ENCODE peak calls at places on chromosomes 13 and 19, in five cellular contexts. J, M, S, V and Q are unnamed samples.

GRCh38 chr13:39148513-39148961 is 110.3 kb downstream of the NHLRC3 start:
- DNase-seq in J (no peak), M (no peak), S (no peak), V (no peak), Q (no peak)

GRCh38 chr19:30367001-30367400 is 5.2 kb upstream of the ZNF536 start:
- DNase-seq in J (no peak), M (no peak), S (no peak), V (no peak), Q (no peak)

GRCh38 chr19:3752492-3752891 is 9.0 kb downstream of the APBA3 start:
- DNase-seq in J (no peak), M (no peak), S (no peak), V (no peak), Q (no peak)

GRCh38 chr19:29549105-29550070 is 23.6 kb downstream of the VSTM2B start:
- DNase-seq in J (no peak), M (no peak), S (no peak), V (no peak), Q (no peak)

GRCh38 chr19:48636859-48637448 is at the start of gene DBP:
- DNase-seq in J (no peak), M (no peak), S (no peak), V (no peak), Q (peak)

GRCh38 chr13:69474286-69474685 is 633.3 kb upstream of the ATXN8OS start:
- DNase-seq in J (no peak), M (no peak), S (no peak), V (no peak), Q (no peak)

GRCh38 chr19:5130371-5131030 is 161.6 kb downstream of the KDM4B start:
- DNase-seq in J (no peak), M (no peak), S (no peak), V (no peak), Q (no peak)

GRCh38 chr19:43731854-43732253 is 16.0 kb downstream of the IRGC start:
- DNase-seq in J (no peak), M (no peak), S (no peak), V (no peak), Q (no peak)

GRCh38 chr19:18668252-18668631 is 15.2 kb upstream of the CRTC1 start:
- DNase-seq in J (no peak), M (no peak), S (no peak), V (no peak), Q (no peak)

GRCh38 chr19:14139944-14140343 is 3.6 kb upstream of the ASF1B start:
- DNase-seq in J (no peak), M (no peak), S (no peak), V (no peak), Q (no peak)

GRCh38 chr13:107866007-107866665 is 349.2 kb downstream of the LIG4 start:
- DNase-seq in J (no peak), M (peak), S (no peak), V (no peak), Q (peak)

GRCh38 chr13:67775359-67775758 is 545.2 kb upstream of the PCDH9 start:
- DNase-seq in J (no peak), M (no peak), S (no peak), V (no peak), Q (no peak)

GRCh38 chr13:83352391-83352790 is 529.9 kb downstream of the SLITRK1 start:
- DNase-seq in J (no peak), M (no peak), S (no peak), V (no peak), Q (no peak)

GRCh38 chr19:42313096-42313839 is at the start of gene TMEM145:
- DNase-seq in J (no peak), M (peak), S (peak), V (no peak), Q (peak)

GRCh38 chr13:51953347-51953746 is 57.9 kb downstream of the ATP7B start:
- DNase-seq in J (no peak), M (no peak), S (no peak), V (no peak), Q (no peak)

GRCh38 chr19:57302020-57302465 is 18.2 kb upstream of the ZNF543 start:
- DNase-seq in J (no peak), M (no peak), S (no peak), V (no peak), Q (no peak)

GRCh38 chr19:5665781-5666513 is 14.4 kb downstream of the MICOS13 start:
- DNase-seq in J (no peak), M (peak), S (no peak), V (peak), Q (no peak)

GRCh38 chr13:68428292-68428691 is 1198.2 kb upstream of the PCDH9 start:
- DNase-seq in J (no peak), M (no peak), S (no peak), V (peak), Q (no peak)

GRCh38 chr19:29687244-29687896 is 22.1 kb downstream of the PLEKHF1 start:
- DNase-seq in J (no peak), M (no peak), S (no peak), V (no peak), Q (no peak)

GRCh38 chr19:42683917-42684513 is 56.3 kb downstream of the PSG3 start:
- DNase-seq in J (peak), M (peak), S (no peak), V (peak), Q (peak)

GRCh38 chr19:41298327-41298964 is 11.5 kb upstream of the CCDC97 start:
- DNase-seq in J (no peak), M (no peak), S (no peak), V (no peak), Q (no peak)

GRCh38 chr19:54572696-54573311 is 786 bp upstream of the LILRA2 start:
- DNase-seq in J (no peak), M (peak), S (no peak), V (no peak), Q (no peak)

GRCh38 chr19:22623841-22624221 is 10.3 kb upstream of the ZNF492 start:
- DNase-seq in J (no peak), M (no peak), S (no peak), V (no peak), Q (no peak)

GRCh38 chr13:99316657-99317244 is 9.6 kb upstream of the GPR183 start:
- DNase-seq in J (no peak), M (no peak), S (no peak), V (no peak), Q (no peak)

GRCh38 chr19:35718345-35719041 is 690 bp downstream of the KMT2B start:
- DNase-seq in J (no peak), M (no peak), S (peak), V (no peak), Q (peak)
- TF ChIP-seq SP1 in J (no peak), M (no peak), S (no peak), V (no peak), Q (no peak)

DNA sequence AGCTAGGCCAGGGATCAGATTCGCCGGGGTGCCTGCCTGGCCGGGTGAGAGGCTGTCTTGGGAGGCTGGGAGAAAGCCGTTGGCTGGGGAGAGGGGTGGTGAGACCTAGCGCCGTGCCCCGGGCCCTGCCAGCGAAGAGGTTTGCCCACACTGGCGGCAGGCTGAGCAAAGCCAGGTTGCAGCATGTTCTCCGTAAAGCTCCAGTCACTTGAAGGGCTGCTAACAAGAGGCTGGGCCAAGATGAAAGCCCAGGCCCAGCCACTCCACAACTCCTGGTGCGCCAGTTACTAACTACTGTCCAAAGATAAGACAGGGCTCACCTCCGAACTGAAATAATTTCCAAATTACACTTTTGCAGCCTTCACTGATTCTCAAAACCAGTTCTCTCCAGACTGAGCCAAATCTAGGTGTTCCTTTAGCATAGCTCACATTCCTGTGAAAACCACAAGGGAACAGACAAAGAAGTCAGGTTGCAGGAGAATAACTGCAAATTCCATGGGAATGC is 16.3 kb downstream of the ELAVL1 start:
- DNase-seq in J (no peak), M (no peak), S (no peak), V (no peak), Q (no peak)
- TF ChIP-seq SP1 in J (no peak), M (no peak), S (no peak), V (no peak), Q (no peak)

DNA sequence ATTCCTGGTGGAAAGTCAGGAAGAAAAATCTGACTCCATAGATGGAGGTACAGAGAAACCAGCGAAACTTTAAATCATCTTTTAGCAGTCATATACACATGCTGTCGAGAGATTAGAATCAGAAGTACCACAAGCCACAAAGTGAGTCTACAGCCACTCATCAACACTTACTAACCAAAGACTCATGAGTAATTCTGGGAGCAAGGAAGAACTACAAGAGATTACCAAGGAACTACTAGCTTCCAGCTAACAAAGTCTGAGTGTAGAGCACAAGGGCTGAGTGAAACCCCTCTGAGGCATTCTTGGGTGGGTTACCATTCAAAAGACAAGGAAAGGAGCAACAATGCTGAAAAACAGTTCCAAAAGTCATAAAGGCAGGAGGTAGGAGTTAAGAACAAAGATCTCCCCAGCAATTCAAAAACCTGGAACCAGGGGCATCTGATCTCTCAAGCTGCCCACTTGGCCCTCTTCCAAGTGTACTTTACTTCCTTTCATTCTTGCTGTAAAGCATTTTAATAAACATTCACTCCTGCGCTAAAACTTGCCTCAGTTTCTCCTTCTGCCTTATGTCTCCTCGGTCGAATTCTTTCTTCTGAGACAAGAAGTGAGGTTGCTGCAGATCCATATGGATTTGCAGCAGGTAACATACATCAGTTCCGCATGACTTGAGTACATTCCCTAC is 13.0 kb downstream of the RBM26 start:
- DNase-seq in J (no peak), M (no peak), S (no peak), V (no peak), Q (no peak)
- TF ChIP-seq SP1 in J (no peak), M (no peak), S (no peak), V (no peak), Q (no peak)

DNA sequence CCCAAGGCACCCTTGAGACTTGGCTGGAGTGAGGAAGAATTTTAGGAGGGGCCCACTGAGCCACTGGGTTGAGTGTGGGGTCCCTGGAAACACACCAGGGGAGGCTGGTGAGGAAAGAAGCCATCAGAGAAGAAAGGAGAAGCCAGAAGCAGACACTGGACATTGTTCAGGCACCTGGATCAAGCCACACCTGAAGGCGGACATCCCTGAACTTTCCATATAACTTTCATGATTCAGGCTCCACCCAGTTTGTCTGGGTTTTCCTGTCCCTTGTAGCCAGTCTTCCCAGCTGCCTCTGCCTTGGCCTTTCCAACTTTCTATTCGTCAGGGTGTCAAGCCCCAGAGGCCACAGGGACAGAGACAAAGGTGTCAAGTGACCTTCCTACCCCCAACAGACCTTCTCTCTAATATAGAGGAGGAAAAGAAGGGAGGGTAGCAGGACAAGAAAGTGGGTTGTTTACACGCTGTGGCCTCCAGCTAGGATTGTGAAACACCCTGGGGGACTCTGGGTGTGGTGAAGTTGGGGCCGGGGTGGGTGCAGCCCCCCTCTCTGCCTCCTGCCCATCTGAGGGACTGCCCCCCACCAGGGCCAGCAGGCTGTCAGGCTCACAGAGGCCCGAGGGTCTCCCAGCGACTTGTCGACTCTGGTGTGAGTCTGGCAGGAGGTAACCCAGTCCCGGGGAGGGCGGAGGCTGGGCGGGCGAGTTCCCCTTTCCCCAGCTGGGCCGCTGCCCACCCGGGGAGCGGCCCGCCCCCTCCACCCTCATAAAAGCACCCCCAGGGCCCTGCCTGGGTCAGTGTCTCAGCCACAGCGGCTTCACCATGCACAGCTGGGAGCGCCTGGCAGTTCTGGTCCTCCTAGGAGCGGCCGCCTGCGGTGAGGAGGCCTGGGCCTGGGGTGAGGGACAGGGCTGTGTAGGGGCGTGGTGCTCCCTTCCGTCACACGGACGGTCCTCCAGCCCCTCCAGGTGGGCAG is at the start of gene CFD:
- DNase-seq in J (no peak), M (no peak), S (no peak), V (no peak), Q (peak)
- TF ChIP-seq SP1 in J (no peak), M (peak), S (no peak), V (peak), Q (no peak)

GRCh38 chr13:112208656-112209055 is 141.7 kb downstream of the SOX1 start:
- DNase-seq in J (no peak), M (no peak), S (no peak), V (no peak), Q (no peak)

GRCh38 chr13:112205990-112206389 is 139.0 kb downstream of the SOX1 start:
- DNase-seq in J (no peak), M (no peak), S (no peak), V (no peak), Q (no peak)

GRCh38 chr13:112209266-112209665 is 142.3 kb downstream of the SOX1 start:
- DNase-seq in J (no peak), M (no peak), S (no peak), V (no peak), Q (no peak)

GRCh38 chr13:112204881-112205327 is 138.0 kb downstream of the SOX1 start:
- DNase-seq in J (no peak), M (no peak), S (no peak), V (no peak), Q (peak)

GRCh38 chr13:112207124-112207523 is 140.2 kb downstream of the SOX1 start:
- DNase-seq in J (no peak), M (no peak), S (no peak), V (no peak), Q (no peak)
- TF ChIP-seq SP1 in J (no peak), M (no peak), S (no peak), V (no peak), Q (no peak)

GRCh38 chr13:32045963-32046785 is 14.6 kb downstream of the FRY start:
- DNase-seq in J (no peak), M (no peak), S (no peak), V (peak), Q (no peak)
- TF ChIP-seq SP1 in J (no peak), M (no peak), S (no peak), V (no peak), Q (no peak)

DNA sequence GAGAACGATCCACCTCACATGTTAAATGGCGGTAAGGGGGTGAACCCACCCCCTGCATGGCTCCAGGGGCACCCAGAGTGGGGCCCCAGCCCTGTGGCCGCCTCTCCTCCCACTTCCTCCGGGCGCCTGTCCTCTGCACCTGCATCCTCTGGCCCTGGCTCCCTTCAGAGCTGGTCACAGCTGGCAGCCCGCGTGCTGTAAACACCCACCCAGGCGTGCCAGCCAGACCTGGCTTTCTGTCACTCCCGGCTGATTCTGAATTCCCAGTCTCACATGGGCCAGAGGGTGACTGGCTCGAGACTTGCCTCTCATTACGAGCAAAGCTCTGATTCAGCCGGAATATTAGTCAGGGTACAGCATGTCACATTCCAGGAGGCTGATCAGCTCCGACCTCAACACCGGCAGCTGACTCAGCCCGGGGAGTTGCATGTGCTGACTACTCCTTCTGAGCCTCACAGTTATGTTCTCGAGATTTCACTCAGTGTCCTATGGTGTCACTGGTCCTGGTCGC is 75.1 kb downstream of the GNG7 start:
- DNase-seq in J (peak), M (no peak), S (no peak), V (peak), Q (no peak)
- TF ChIP-seq SP1 in J (peak), M (no peak), S (no peak), V (no peak), Q (no peak)

DNA sequence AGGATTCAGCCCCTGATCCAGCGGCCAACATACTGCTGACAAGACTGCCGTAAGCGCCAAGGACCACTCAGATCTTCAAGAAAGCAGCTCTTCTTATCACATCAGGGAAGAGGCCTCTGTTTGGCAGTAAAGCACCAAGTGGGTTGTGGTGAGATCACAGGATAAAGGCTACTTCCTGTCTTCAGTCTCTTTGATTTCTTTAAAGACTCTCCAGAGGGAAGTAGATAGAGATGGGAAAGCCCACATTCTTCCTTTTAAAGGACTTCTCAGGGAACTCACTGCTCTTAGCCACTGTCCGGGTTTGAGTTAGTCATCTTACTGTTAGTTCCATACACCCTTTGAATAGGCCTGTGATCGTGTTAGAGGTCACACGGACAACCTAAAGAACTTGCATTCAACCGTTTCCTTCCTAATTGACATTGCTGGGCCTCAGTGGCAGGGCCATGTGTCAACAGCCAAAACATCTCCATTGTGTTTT is 47.2 kb upstream of the POMP start:
- DNase-seq in J (no peak), M (no peak), S (no peak), V (no peak), Q (no peak)
- TF ChIP-seq SP1 in J (no peak), M (no peak), S (no peak), V (no peak), Q (no peak)

GRCh38 chr19:6811906-6812305 is 39.4 kb downstream of the VAV1 start:
- DNase-seq in J (peak), M (peak), S (peak), V (peak), Q (no peak)
- TF ChIP-seq SP1 in J (peak), M (no peak), S (no peak), V (no peak), Q (no peak)